ENCODE peak calls at places on chromosome 10, in nine cellular contexts. T is IMR-90; E is A549; D is AG04450; O is gastrocnemius medialis; X is tibial nerve; L is sigmoid colon; W is CD8-positive, alpha-beta T cell; F is hepatocyte. Q is an unnamed sample. For H3K9me3, the result is how much of the 10 kb centered on the place peaks cover.

GRCh38 chr10:28177944-28178637 is 124.8 kb downstream of the MPP7 start:
- DNase-seq in T (peak), X (no peak), E (no peak), D (no peak), L (no peak), W (no peak), F (no peak), O (no peak), Q (no peak)

GRCh38 chr10:29807407-29807806 is 172.6 kb upstream of the SVIL start:
- DNase-seq in L (no peak), X (no peak), E (peak), O (no peak), D (no peak), W (no peak), F (no peak), T (peak), Q (no peak)

GRCh38 chr10:27319752-27320561 is 79.4 kb upstream of the ACBD5 start:
- DNase-seq in L (peak), W (peak), F (peak), T (peak), E (peak), O (peak), X (peak), D (no peak), Q (no peak)

GRCh38 chr10:114499630-114500190 is 95.4 kb upstream of the AFAP1L2 start:
- DNase-seq in L (no peak), F (peak), X (no peak), T (no peak), E (no peak), O (no peak), D (no peak), W (no peak), Q (no peak)

GRCh38 chr10:125159486-125159931 is 854 bp downstream of the CTBP2 start:
- DNase-seq in X (no peak), O (no peak), E (no peak), L (peak), F (peak), D (no peak), W (no peak), T (no peak), Q (no peak)

GRCh38 chr10:4590807-4591206 is 235.2 kb upstream of the AKR1E2 start:
- DNase-seq in D (no peak), F (no peak), T (peak), X (no peak), O (no peak), W (no peak), L (no peak), E (no peak), Q (no peak)

GRCh38 chr10:14712991-14713422 is 61.7 kb downstream of the FAM107B start:
- DNase-seq in L (no peak), W (no peak), F (no peak), E (peak), T (peak), D (no peak), X (no peak), O (no peak), Q (peak)

GRCh38 chr10:107163086-107163880 is 1.2 kb downstream of the SORCS1 start:
- DNase-seq in O (no peak), X (no peak), D (no peak), T (no peak), E (no peak), L (peak), F (peak), W (no peak), Q (no peak)

GRCh38 chr10:103584216-103585010 is 90.9 kb downstream of the NEURL1 start:
- DNase-seq in D (no peak), O (no peak), X (no peak), F (no peak), T (no peak), E (no peak), L (no peak), W (peak), Q (no peak)

GRCh38 chr10:69874464-69874863 is 72.8 kb downstream of the COL13A1 start:
- DNase-seq in L (no peak), X (no peak), O (no peak), D (no peak), F (no peak), W (no peak), E (peak), T (peak), Q (no peak)

GRCh38 chr10:30115391-30116253 is 56.2 kb upstream of the JCAD start:
- DNase-seq in W (no peak), O (no peak), D (no peak), F (no peak), L (no peak), X (no peak), E (no peak), T (peak), Q (no peak)

GRCh38 chr10:16545126-16545736 is 23.6 kb upstream of the C1QL3 start:
- DNase-seq in W (no peak), L (no peak), E (peak), F (peak), D (no peak), T (peak), X (no peak), O (no peak), Q (peak)

GRCh38 chr10:12041766-12042408 is 722 bp downstream of the UPF2 start:
- DNase-seq in L (no peak), F (peak), X (no peak), T (peak), D (no peak), W (no peak), E (peak), O (peak), Q (no peak)

GRCh38 chr10:126702181-126702580 is 31.7 kb upstream of the C10orf90 start:
- DNase-seq in E (no peak), O (no peak), L (no peak), T (peak), W (no peak), D (no peak), F (no peak), X (no peak), Q (no peak)

GRCh38 chr10:123857616-123858015 is 34.0 kb downstream of the CPXM2 start:
- DNase-seq in D (no peak), L (no peak), F (no peak), O (no peak), T (no peak), X (no peak), W (no peak), E (no peak), Q (no peak)

GRCh38 chr10:78162867-78163266 is 129.2 kb downstream of the RPS24 start:
- DNase-seq in L (no peak), O (no peak), T (peak), E (no peak), D (no peak), X (no peak), F (no peak), W (no peak), Q (no peak)

GRCh38 chr10:78332013-78332412 is 298.4 kb downstream of the RPS24 start:
- DNase-seq in T (no peak), W (no peak), L (peak), F (no peak), O (no peak), E (no peak), D (no peak), X (no peak), Q (no peak)

GRCh38 chr10:77637474-77637985 is at the start of gene KCNMA1:
- DNase-seq in X (no peak), L (peak), T (no peak), O (peak), F (peak), E (peak), D (no peak), W (no peak), Q (peak)

GRCh38 chr10:13102002-13102794 is 2.2 kb downstream of the OPTN start:
- DNase-seq in O (peak), T (peak), W (no peak), F (peak), E (no peak), L (no peak), X (no peak), D (no peak), Q (no peak)

GRCh38 chr10:51789118-51789517 is 89.7 kb upstream of the CSTF2T start:
- DNase-seq in T (no peak), L (no peak), W (no peak), F (no peak), E (no peak), O (no peak), D (no peak), X (no peak), Q (no peak)

GRCh38 chr10:114526497-114527238 is 122.4 kb upstream of the AFAP1L2 start:
- DNase-seq in F (peak), D (no peak), T (peak), X (peak), O (peak), W (peak), E (peak), L (peak), Q (no peak)

GRCh38 chr10:50280049-50280448 is 28.7 kb upstream of the ASAH2 start:
- DNase-seq in E (no peak), D (no peak), W (no peak), T (no peak), L (no peak), F (no peak), X (no peak), O (no peak), Q (no peak)

GRCh38 chr10:100103581-100103980 is 21.9 kb upstream of the CPN1 start:
- DNase-seq in X (no peak), E (no peak), W (no peak), L (no peak), O (no peak), T (peak), D (no peak), F (no peak), Q (no peak)

GRCh38 chr10:113056030-113056429 is 106.0 kb downstream of the TCF7L2 start:
- DNase-seq in L (no peak), F (no peak), O (no peak), T (peak), D (no peak), X (no peak), E (no peak), W (no peak), Q (no peak)

GRCh38 chr10:106513328-106513727 is 651.2 kb downstream of the SORCS1 start:
- DNase-seq in F (no peak), E (no peak), X (no peak), T (peak), O (no peak), W (no peak), D (no peak), L (no peak), Q (no peak)

GRCh38 chr10:60480865-60481563 is 91.3 kb upstream of the ANK3 start:
- DNase-seq in T (peak), W (no peak), D (peak), L (no peak), F (peak), O (peak), E (peak), X (no peak), Q (no peak)

GRCh38 chr10:62817120-62817762 is 1.1 kb upstream of the EGR2 start:
- DNase-seq in X (no peak), F (peak), W (peak), D (no peak), T (peak), E (peak), O (peak), L (peak), Q (peak)

GRCh38 chr10:75662715-75663114 is 231.3 kb downstream of the LRMDA start:
- DNase-seq in W (no peak), F (peak), L (peak), O (peak), T (no peak), X (peak), E (no peak), D (no peak), Q (no peak)

GRCh38 chr10:114771749-114772148 is 49.8 kb upstream of the FHIP2A start:
- DNase-seq in F (no peak), O (no peak), X (no peak), D (no peak), L (no peak), W (no peak), T (no peak), E (no peak), Q (no peak)

GRCh38 chr10:43110318-43111071 is 27.8 kb upstream of the CSGALNACT2 start:
- DNase-seq in F (peak), L (no peak), T (peak), W (no peak), O (no peak), X (no peak), E (no peak), D (no peak), Q (no peak)

GRCh38 chr10:129096340-129096984 is 370.6 kb upstream of the MGMT start:
- DNase-seq in X (no peak), L (peak), D (peak), O (peak), F (peak), W (no peak), E (no peak), T (peak), Q (no peak)

GRCh38 chr10:60706146-60706545 is 72.1 kb upstream of the CDK1 start:
- DNase-seq in O (no peak), F (no peak), D (no peak), E (no peak), W (no peak), L (no peak), T (no peak), X (no peak), Q (no peak)

GRCh38 chr10:131774618-131775443 is 126.0 kb upstream of the PPP2R2D start:
- DNase-seq in F (no peak), E (no peak), L (peak), T (no peak), W (no peak), O (no peak), X (no peak), D (no peak), Q (no peak)

GRCh38 chr10:78551184-78552005 is 517.4 kb upstream of the ZMIZ1 start:
- DNase-seq in T (no peak), O (no peak), L (no peak), F (no peak), D (no peak), W (no peak), E (no peak), X (no peak), Q (peak)

GRCh38 chr10:28722065-28722803 is 44.9 kb downstream of the BAMBI start:
- DNase-seq in T (peak), O (no peak), X (peak), L (no peak), F (peak), W (no peak), E (peak), D (peak), Q (peak)

GRCh38 chr10:91907914-91908357 is 1.4 kb downstream of the FGFBP3 start:
- DNase-seq in O (no peak), L (no peak), D (no peak), F (peak), X (no peak), W (no peak), T (no peak), E (peak), Q (peak)

GRCh38 chr10:22556774-22557173 is 157.6 kb downstream of the PIP4K2A start:
- DNase-seq in W (no peak), T (no peak), X (no peak), F (no peak), O (peak), D (no peak), E (no peak), L (no peak), Q (no peak)

GRCh38 chr10:22561909-22562308 is 152.5 kb downstream of the PIP4K2A start:
- DNase-seq in O (no peak), X (no peak), D (no peak), E (no peak), F (no peak), L (no peak), T (no peak), W (no peak), Q (no peak)

GRCh38 chr10:22557321-22557720 is 157.1 kb downstream of the PIP4K2A start:
- DNase-seq in X (no peak), D (no peak), F (no peak), O (no peak), L (no peak), T (peak), W (no peak), E (no peak), Q (no peak)

GRCh38 chr10:22564060-22564459 is 150.3 kb downstream of the PIP4K2A start:
- DNase-seq in W (no peak), L (no peak), E (no peak), D (no peak), T (no peak), X (no peak), F (no peak), O (no peak), Q (no peak)

DNA sequence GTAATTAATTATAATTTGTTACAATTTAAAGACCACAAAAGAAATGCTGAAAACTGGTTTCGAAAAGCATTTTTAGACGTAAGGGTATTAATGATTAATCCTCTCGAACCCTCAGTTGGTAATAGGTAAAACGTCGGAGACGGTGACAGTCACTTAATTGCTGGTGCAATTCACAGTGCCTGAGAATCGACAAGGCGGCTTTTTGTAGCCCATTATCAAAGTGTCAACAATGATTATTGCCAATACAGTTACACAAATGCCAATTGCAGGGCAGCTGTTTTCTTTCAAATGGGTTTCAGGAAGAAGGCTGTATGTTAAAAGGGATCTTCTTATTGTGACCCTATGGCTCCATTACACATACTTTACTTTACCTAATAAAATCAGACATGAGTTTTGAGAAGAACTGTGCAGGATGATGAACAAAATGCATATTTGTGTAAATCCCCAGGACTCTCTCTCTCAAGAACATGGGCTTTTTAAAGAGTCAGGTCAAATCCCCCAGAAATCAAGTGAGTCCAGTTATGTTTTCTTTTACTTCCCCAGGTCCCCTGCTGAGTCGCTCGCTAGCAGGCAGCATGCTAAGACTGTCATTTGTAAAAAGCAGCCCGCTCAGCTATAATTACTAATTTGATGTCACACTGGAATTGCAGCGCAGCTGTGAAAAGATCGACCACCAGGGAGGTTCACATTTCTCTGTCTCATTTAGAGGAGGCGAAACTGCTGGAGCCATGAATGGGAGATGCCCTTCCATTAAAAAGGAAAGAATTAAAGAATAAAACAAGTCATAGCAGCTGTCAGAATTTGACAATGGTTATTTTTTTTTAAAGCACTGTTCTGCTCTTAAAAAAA is 153.8 kb downstream of the PIP4K2A start:
- DNase-seq in X (no peak), D (no peak), L (no peak), F (no peak), O (no peak), T (no peak), E (no peak), W (no peak), Q (no peak)
- TF ChIP-seq CTCF in X (no peak), D (no peak), L (no peak), F (no peak), O (no peak), T (no peak), E (no peak), W (no peak), Q (no peak)

GRCh38 chr10:71324743-71325142 is 5.7 kb downstream of the SLC29A3 start:
- DNase-seq in X (no peak), O (no peak), T (no peak), E (no peak), D (no peak), F (no peak), L (no peak), W (no peak), Q (no peak)

GRCh38 chr10:71325258-71325657 is 6.2 kb downstream of the SLC29A3 start:
- DNase-seq in E (no peak), T (no peak), O (no peak), L (no peak), W (no peak), D (no peak), X (no peak), F (no peak), Q (no peak)

GRCh38 chr10:71330789-71331404 is 11.8 kb downstream of the SLC29A3 start:
- DNase-seq in D (no peak), E (no peak), T (no peak), O (no peak), L (no peak), F (no peak), X (no peak), W (no peak), Q (no peak)

GRCh38 chr10:71323407-71323806 is 4.3 kb downstream of the SLC29A3 start:
- DNase-seq in E (peak), L (no peak), W (no peak), T (peak), F (no peak), O (no peak), X (no peak), D (no peak), Q (peak)

DNA sequence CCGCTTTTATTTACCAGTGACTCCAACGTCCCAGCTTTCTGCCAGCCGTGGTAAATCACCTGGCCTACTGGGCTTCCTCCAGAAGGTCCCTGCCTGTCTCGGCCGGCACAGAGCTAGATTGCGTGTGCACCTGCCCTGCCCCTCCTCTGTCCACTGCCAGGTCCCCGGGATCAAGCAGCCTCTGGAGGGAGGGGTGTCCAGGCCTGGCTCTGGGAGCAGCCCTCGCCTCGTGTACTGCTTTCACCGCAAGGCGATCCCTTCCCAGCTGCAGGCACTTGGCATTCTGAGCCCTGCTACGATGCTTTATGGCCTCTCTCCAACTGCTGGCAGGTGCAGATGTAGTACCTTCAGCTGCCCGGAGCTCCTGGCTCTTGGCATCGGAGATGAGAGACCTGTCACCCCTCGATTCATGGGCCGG is 7.4 kb downstream of the SLC29A3 start:
- DNase-seq in F (no peak), X (no peak), E (no peak), D (no peak), O (peak), L (no peak), W (no peak), T (no peak), Q (peak)
- H3K4me3 ChIP-seq in F (no peak), X (no peak), E (no peak), D (no peak), O (no peak), L (no peak), W (no peak), T (no peak), Q (no peak)

DNA sequence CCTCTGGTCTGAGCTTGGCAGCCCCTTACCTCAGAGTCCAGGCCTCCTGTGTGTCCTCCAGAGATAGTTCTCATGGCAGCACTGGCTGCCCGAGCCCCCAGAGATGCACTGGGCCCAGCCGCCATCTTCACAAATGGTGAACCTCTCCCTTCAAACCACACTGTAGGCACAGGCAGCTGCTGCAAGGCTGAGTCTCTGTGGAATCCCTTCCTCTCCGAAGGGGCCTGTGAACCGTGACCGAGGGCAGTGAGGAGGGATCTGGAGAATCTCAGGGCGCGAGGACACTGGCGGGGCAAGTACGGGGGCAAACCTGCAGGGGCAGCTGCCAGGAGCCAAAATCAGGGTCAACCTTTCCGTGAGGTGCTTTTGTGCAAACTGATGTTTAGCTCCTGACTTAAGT is 69.5 kb upstream of the CFAP46 start:
- DNase-seq in T (no peak), L (no peak), F (no peak), E (no peak), W (no peak), D (no peak), X (no peak), O (no peak), Q (no peak)
- H3K9me3 ChIP-seq in T (under half), L (under half), F (under half), E (under half), W (under half), D (half or more), X (under half), O (under half), Q (under half)

GRCh38 chr10:88835910-88836221 is 15.8 kb downstream of the ANKRD22 start:
- DNase-seq in W (no peak), D (no peak), T (no peak), L (no peak), E (no peak), F (no peak), O (no peak), X (no peak), Q (no peak)
- TF ChIP-seq CTCF in W (peak), D (no peak), T (no peak), L (peak), E (no peak), F (no peak), O (no peak), X (no peak), Q (no peak)

GRCh38 chr10:101139421-101139911 is 8.4 kb downstream of the TLX1 start:
- DNase-seq in D (no peak), O (no peak), L (peak), F (no peak), W (no peak), E (no peak), T (no peak), X (no peak), Q (no peak)
- H3K4me3 ChIP-seq in D (no peak), O (no peak), L (no peak), F (no peak), W (no peak), E (no peak), T (no peak), X (no peak), Q (no peak)